ENCODE peak calls at places on chromosomes 1 and 21, in eight cellular contexts. L, O, W, K, J, X, H and C are unnamed samples.

GRCh38 chr1:181508486-181509165 is 25.3 kb downstream of the CACNA1E start:
- DNase-seq in X (no peak), K (no peak), W (no peak), J (peak; percentile 4), O (no peak), H (no peak), L (no peak), C (no peak)

GRCh38 chr1:2027961-2028583 is 8.9 kb downstream of the GABRD start:
- DNase-seq in K (no peak), X (no peak), W (no peak), O (no peak), L (no peak), J (no peak), H (no peak), C (no peak)

GRCh38 chr21:15293251-15293650 is 228.5 kb upstream of the NRIP1 start:
- DNase-seq in H (no peak), J (peak; percentile 82), W (no peak), O (no peak), X (no peak), L (no peak), K (no peak), C (peak; percentile 36)

GRCh38 chr1:230550428-230550827 is 91.9 kb upstream of the COG2 start:
- DNase-seq in X (no peak), K (no peak), J (no peak), L (no peak), O (no peak), W (no peak), H (no peak), C (no peak)

GRCh38 chr1:57262472-57262871 is 161.4 kb downstream of the DAB1 start:
- DNase-seq in W (no peak), K (no peak), L (no peak), H (no peak), J (no peak), X (no peak), O (no peak), C (no peak)

GRCh38 chr1:109312246-109312645 is 5.4 kb upstream of the MYBPHL start:
- DNase-seq in W (no peak), O (no peak), L (no peak), H (no peak), X (no peak), J (no peak), K (no peak), C (no peak)

GRCh38 chr1:212718499-212718898 is 18.9 kb upstream of the BATF3 start:
- DNase-seq in L (no peak), O (no peak), J (peak; percentile 43), H (no peak), W (no peak), X (no peak), K (no peak), C (peak; percentile 39)

GRCh38 chr1:231682761-231683160 is 56.2 kb downstream of the DISC1 start:
- DNase-seq in O (no peak), H (no peak), K (no peak), J (no peak), L (no peak), W (no peak), X (no peak), C (no peak)

GRCh38 chr1:31659889-31660288 is 15.2 kb upstream of the PEF1 start:
- DNase-seq in J (no peak), L (no peak), K (no peak), W (no peak), X (no peak), O (no peak), H (no peak), C (no peak)

GRCh38 chr1:226047495-226047894 is 15.0 kb upstream of the H3-3A start:
- DNase-seq in K (no peak), W (no peak), L (no peak), J (peak; percentile 61), X (no peak), O (no peak), H (no peak), C (peak; percentile 78)

GRCh38 chr1:160789051-160789701 is 6.8 kb upstream of the LY9 start:
- DNase-seq in X (no peak), K (no peak), J (no peak), O (no peak), W (no peak), L (no peak), H (no peak), C (peak; percentile 53)

GRCh38 chr1:110631836-110632620 is 25.9 kb upstream of the KCNA2 start:
- DNase-seq in J (no peak), X (no peak), L (no peak), W (no peak), H (no peak), K (no peak), O (no peak), C (no peak)

GRCh38 chr1:214337015-214337414 is 56.1 kb downstream of the SMYD2 start:
- DNase-seq in X (no peak), O (no peak), W (no peak), L (no peak), H (no peak), K (no peak), J (no peak), C (no peak)

GRCh38 chr1:170460379-170460778 is 71.6 kb upstream of the GORAB start:
- DNase-seq in O (no peak), X (no peak), W (no peak), L (no peak), K (no peak), H (no peak), J (no peak), C (no peak)

GRCh38 chr1:211327341-211327921 is 798 bp downstream of the TRAF5 start:
- DNase-seq in H (peak; percentile 44), O (no peak), K (peak; percentile 80), W (peak; percentile 60), J (peak; percentile 71), X (peak; percentile 43), L (peak; percentile 58), C (peak; percentile 78)

GRCh38 chr1:165174485-165174884 is 182.0 kb downstream of the LMX1A start:
- DNase-seq in J (no peak), X (no peak), H (no peak), W (no peak), K (no peak), O (no peak), L (no peak), C (no peak)

GRCh38 chr1:43034778-43035177 is 76.1 kb upstream of the SLC2A1 start:
- DNase-seq in H (no peak), K (no peak), X (no peak), W (no peak), L (no peak), O (no peak), J (no peak), C (no peak)

GRCh38 chr1:151841141-151841540 is 1.5 kb upstream of the C2CD4D start:
- DNase-seq in J (peak; percentile 72), H (no peak), W (no peak), O (no peak), L (no peak), X (no peak), K (no peak), C (no peak)

GRCh38 chr1:101291562-101292035 is 54.8 kb downstream of the S1PR1 start:
- DNase-seq in J (peak; percentile 82), W (peak; percentile 27), L (no peak), K (no peak), O (peak; percentile 53), X (no peak), H (peak; percentile 34), C (peak; percentile 30)
- H3K4me1 ChIP-seq in J (peaks cover 2% of the 10 kb centered on the region), W (peaks cover 5% of the 10 kb centered on the region), L (no peaks in the 10 kb centered on the region), K (no peaks in the 10 kb centered on the region), O (peaks cover 31% of the 10 kb centered on the region), X (no peaks in the 10 kb centered on the region), H (peaks cover 49% of the 10 kb centered on the region), C (peaks cover 11% of the 10 kb centered on the region)

GRCh38 chr1:53968125-53968513 is 22.0 kb downstream of the LRRC42 start:
- DNase-seq in W (no peak), L (no peak), O (no peak), H (no peak), K (no peak), X (no peak), J (peak; percentile 72), C (no peak)
- H3K36me3 ChIP-seq in W (no peaks in the 10 kb centered on the region), L (no peaks in the 10 kb centered on the region), O (peaks cover 78% of the 10 kb centered on the region), H (peaks cover 26% of the 10 kb centered on the region), K (peaks cover 26% of the 10 kb centered on the region), X (no peaks in the 10 kb centered on the region), J (peaks cover 26% of the 10 kb centered on the region), C (peaks cover 49% of the 10 kb centered on the region)

DNA sequence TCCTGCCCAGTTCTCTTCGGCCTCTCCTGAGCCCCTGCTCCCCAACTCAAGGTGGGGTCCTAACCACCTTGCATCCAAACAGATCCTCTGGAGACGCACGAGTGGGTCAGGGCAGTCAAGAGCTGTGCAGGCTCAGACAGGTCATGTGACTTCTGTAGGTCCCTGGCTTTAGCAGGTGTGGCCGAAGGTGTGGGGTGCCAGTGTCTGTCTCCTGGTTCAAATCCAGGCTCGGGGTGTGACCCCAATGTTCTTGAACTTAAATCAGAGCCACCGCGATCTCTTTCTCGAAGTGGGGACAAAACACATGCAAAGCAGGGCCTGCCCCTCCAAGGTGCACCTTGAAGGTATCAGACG is 27.4 kb upstream of the ECE1 start:
- DNase-seq in H (no peak), J (no peak), O (no peak), L (no peak), W (no peak), X (no peak), K (no peak), C (no peak)
- H3K4me1 ChIP-seq in H (peaks cover 10% of the 10 kb centered on the region), J (peaks cover 70% of the 10 kb centered on the region), O (peaks cover 80% of the 10 kb centered on the region), L (no peaks in the 10 kb centered on the region), W (peaks cover 22% of the 10 kb centered on the region), X (peaks cover 46% of the 10 kb centered on the region), K (peaks cover 57% of the 10 kb centered on the region), C (peaks cover 53% of the 10 kb centered on the region)

GRCh38 chr21:28671549-28672195 is 321.0 kb downstream of the LTN1 start:
- DNase-seq in X (no peak), L (no peak), H (no peak), W (no peak), J (no peak), O (no peak), K (no peak), C (no peak)
- H3K36me3 ChIP-seq in X (no peaks in the 10 kb centered on the region), L (no peaks in the 10 kb centered on the region), H (no peaks in the 10 kb centered on the region), W (no peaks in the 10 kb centered on the region), J (no peaks in the 10 kb centered on the region), O (no peaks in the 10 kb centered on the region), K (no peaks in the 10 kb centered on the region), C (no peaks in the 10 kb centered on the region)

GRCh38 chr1:91057784-91058183 is 35.9 kb upstream of the ZNF644 start:
- DNase-seq in K (no peak), J (no peak), O (no peak), L (no peak), H (no peak), W (no peak), X (no peak), C (no peak)

GRCh38 chr1:91054780-91055481 is 33.1 kb upstream of the ZNF644 start:
- DNase-seq in K (no peak), L (no peak), H (no peak), J (no peak), W (no peak), X (no peak), O (no peak), C (no peak)

GRCh38 chr1:91059157-91059556 is 37.3 kb upstream of the ZNF644 start:
- DNase-seq in H (no peak), O (no peak), X (no peak), J (no peak), L (no peak), K (no peak), W (no peak), C (no peak)

GRCh38 chr1:91053630-91054029 is 31.8 kb upstream of the ZNF644 start:
- DNase-seq in H (no peak), W (no peak), X (no peak), O (no peak), K (no peak), L (no peak), J (no peak), C (no peak)
- H3K4me1 ChIP-seq in H (no peaks in the 10 kb centered on the region), W (peaks cover 7% of the 10 kb centered on the region), X (no peaks in the 10 kb centered on the region), O (no peaks in the 10 kb centered on the region), K (no peaks in the 10 kb centered on the region), L (no peaks in the 10 kb centered on the region), J (no peaks in the 10 kb centered on the region), C (no peaks in the 10 kb centered on the region)